ENCODE peak calls at places on chromosomes 4 and X, in four cellular contexts. T, N, S and W are unnamed samples.

GRCh38 chr4:84500386-84501196 is 1.5 kb upstream of the NKX6-1 start:
- DNase-seq in S (no peak), N (no peak), T (no peak), W (no peak)

GRCh38 chr4:32061916-32062315 is 1341.7 kb downstream of the PCDH7 start:
- DNase-seq in S (no peak), N (no peak), T (no peak), W (no peak)

GRCh38 chr4:73508651-73509050 is 27.1 kb downstream of the AFM start:
- DNase-seq in S (no peak), N (no peak), T (no peak), W (no peak)

GRCh38 chr4:177047070-177047850 is 254.5 kb upstream of the VEGFC start:
- DNase-seq in S (peak), T (peak), N (peak), W (peak)

GRCh38 chr4:185587444-185588161 is 52.3 kb upstream of the PDLIM3 start:
- DNase-seq in T (no peak), S (peak), N (peak), W (peak)

GRCh38 chrX:11757729-11758399 is at the start of gene MSL3:
- DNase-seq in T (peak), N (no peak), S (no peak), W (no peak)

GRCh38 chrX:23008431-23009099 is 8.8 kb downstream of the DDX53 start:
- DNase-seq in N (no peak), T (peak), S (no peak), W (no peak)

GRCh38 chr4:47383829-47384427 is 79.6 kb downstream of the COMMD8 start:
- DNase-seq in T (peak), N (no peak), S (peak), W (no peak)

GRCh38 chr4:38154681-38155588 is 194.7 kb downstream of the PTTG2 start:
- DNase-seq in S (no peak), T (no peak), N (peak), W (no peak)

GRCh38 chrX:17768997-17769396 is 31.7 kb downstream of the SCML1 start:
- DNase-seq in S (no peak), T (no peak), N (no peak), W (no peak)

GRCh38 chr4:152735302-152735917 is 44.1 kb downstream of the TIGD4 start:
- DNase-seq in S (peak), N (no peak), T (peak), W (peak)

GRCh38 chrX:143633530-143634372 is 2.1 kb downstream of the SLITRK4 start:
- DNase-seq in S (no peak), N (no peak), T (no peak), W (no peak)

GRCh38 chr4:74016068-74016467 is 17.6 kb upstream of the CXCL5 start:
- DNase-seq in S (peak), N (peak), T (no peak), W (no peak)

GRCh38 chr4:89422441-89422950 is 114.9 kb upstream of the GPRIN3 start:
- DNase-seq in S (no peak), N (no peak), T (no peak), W (no peak)

GRCh38 chrX:22090181-22090580 is 58.1 kb downstream of the PHEX start:
- DNase-seq in S (no peak), T (no peak), N (no peak), W (no peak)

GRCh38 chrX:69027181-69028005 is 137.9 kb downstream of the PJA1 start:
- DNase-seq in S (no peak), T (no peak), N (no peak), W (no peak)

GRCh38 chr4:165248102-165248501 is 40.7 kb downstream of the KLHL2 start:
- DNase-seq in N (no peak), S (peak), T (no peak), W (no peak)

GRCh38 chrX:126489141-126489540 is 63.5 kb downstream of the DCAF12L1 start:
- DNase-seq in T (no peak), N (no peak), S (no peak), W (no peak)

GRCh38 chr4:26406346-26406975 is 83.8 kb downstream of the CCKAR start:
- DNase-seq in S (no peak), T (no peak), N (no peak), W (no peak)

GRCh38 chr4:84965558-84966381 is 720 bp downstream of the WDFY3 start:
- DNase-seq in N (no peak), S (no peak), T (no peak), W (no peak)